ENCODE peak calls at places on chromosomes 5 and 9, in four cellular contexts. One of them, this sample, is unnamed.

GRCh38 chr9:132241840-132242620 is 80.2 kb downstream of the NTNG2 start:
- DNase-seq in NCI-H345: peak; percentile 50
- DNase-seq in non-pigmented ciliary epithelial cell: no peak
- DNase-seq in activated T-cell treated with anti-CD3 and anti-CD28 coated beads, Interleukin-2, amount 50 U/mL, for 4 hours: peak; percentile 44
- DNase-seq in this sample: peak; percentile 41

GRCh38 chr5:132055808-132056609 is 4.4 kb upstream of the IL3 start:
- DNase-seq in NCI-H345: no peak
- DNase-seq in non-pigmented ciliary epithelial cell: no peak
- DNase-seq in activated T-cell treated with anti-CD3 and anti-CD28 coated beads, Interleukin-2, amount 50 U/mL, for 4 hours: peak; percentile 40
- DNase-seq in this sample: no peak

GRCh38 chr9:9670454-9670853 is 942.3 kb downstream of the PTPRD start:
- DNase-seq in NCI-H345: no peak
- DNase-seq in non-pigmented ciliary epithelial cell: no peak
- DNase-seq in activated T-cell treated with anti-CD3 and anti-CD28 coated beads, Interleukin-2, amount 50 U/mL, for 4 hours: no peak
- DNase-seq in this sample: no peak

GRCh38 chr5:153969563-153969895 is 69.2 kb downstream of the FAM114A2 start:
- DNase-seq in NCI-H345: no peak
- DNase-seq in non-pigmented ciliary epithelial cell: no peak
- DNase-seq in activated T-cell treated with anti-CD3 and anti-CD28 coated beads, Interleukin-2, amount 50 U/mL, for 4 hours: no peak
- DNase-seq in this sample: no peak

GRCh38 chr5:61675015-61675692 is 343.1 kb downstream of the ZSWIM6 start:
- DNase-seq in NCI-H345: peak; percentile 13
- DNase-seq in non-pigmented ciliary epithelial cell: no peak
- DNase-seq in activated T-cell treated with anti-CD3 and anti-CD28 coated beads, Interleukin-2, amount 50 U/mL, for 4 hours: no peak
- DNase-seq in this sample: no peak

GRCh38 chr5:62533597-62533996 is 45.0 kb upstream of the LRRC70 start:
- DNase-seq in NCI-H345: no peak
- DNase-seq in non-pigmented ciliary epithelial cell: no peak
- DNase-seq in activated T-cell treated with anti-CD3 and anti-CD28 coated beads, Interleukin-2, amount 50 U/mL, for 4 hours: no peak
- DNase-seq in this sample: no peak

GRCh38 chr9:117480251-117480650 is 65.4 kb upstream of the ASTN2 start:
- DNase-seq in NCI-H345: no peak
- DNase-seq in non-pigmented ciliary epithelial cell: no peak
- DNase-seq in activated T-cell treated with anti-CD3 and anti-CD28 coated beads, Interleukin-2, amount 50 U/mL, for 4 hours: no peak
- DNase-seq in this sample: no peak

GRCh38 chr9:109441296-109441695 is 56.8 kb downstream of the PTPN3 start:
- DNase-seq in NCI-H345: no peak
- DNase-seq in non-pigmented ciliary epithelial cell: no peak
- DNase-seq in activated T-cell treated with anti-CD3 and anti-CD28 coated beads, Interleukin-2, amount 50 U/mL, for 4 hours: no peak
- DNase-seq in this sample: peak; percentile 14

GRCh38 chr5:115309751-115310370 is 13.4 kb upstream of the CCDC112 start:
- DNase-seq in NCI-H345: peak; percentile 22
- DNase-seq in non-pigmented ciliary epithelial cell: no peak
- DNase-seq in activated T-cell treated with anti-CD3 and anti-CD28 coated beads, Interleukin-2, amount 50 U/mL, for 4 hours: no peak
- DNase-seq in this sample: no peak

GRCh38 chr9:87549774-87550173 is 52.1 kb downstream of the DAPK1 start:
- DNase-seq in NCI-H345: no peak
- DNase-seq in non-pigmented ciliary epithelial cell: no peak
- DNase-seq in activated T-cell treated with anti-CD3 and anti-CD28 coated beads, Interleukin-2, amount 50 U/mL, for 4 hours: no peak
- DNase-seq in this sample: no peak

GRCh38 chr9:16387382-16387781 is 483.1 kb downstream of the BNC2 start:
- DNase-seq in NCI-H345: no peak
- DNase-seq in non-pigmented ciliary epithelial cell: no peak
- DNase-seq in activated T-cell treated with anti-CD3 and anti-CD28 coated beads, Interleukin-2, amount 50 U/mL, for 4 hours: no peak
- DNase-seq in this sample: no peak

GRCh38 chr9:120758544-120758943 is 34.7 kb downstream of the FBXW2 start:
- DNase-seq in NCI-H345: no peak
- DNase-seq in non-pigmented ciliary epithelial cell: no peak
- DNase-seq in activated T-cell treated with anti-CD3 and anti-CD28 coated beads, Interleukin-2, amount 50 U/mL, for 4 hours: no peak
- DNase-seq in this sample: no peak

GRCh38 chr5:10647640-10648039 is 83.8 kb downstream of the ANKRD33B start:
- DNase-seq in NCI-H345: no peak
- DNase-seq in non-pigmented ciliary epithelial cell: no peak
- DNase-seq in activated T-cell treated with anti-CD3 and anti-CD28 coated beads, Interleukin-2, amount 50 U/mL, for 4 hours: no peak
- DNase-seq in this sample: no peak

GRCh38 chr9:27247756-27248155 is 49.2 kb downstream of the EQTN start:
- DNase-seq in NCI-H345: no peak
- DNase-seq in non-pigmented ciliary epithelial cell: no peak
- DNase-seq in activated T-cell treated with anti-CD3 and anti-CD28 coated beads, Interleukin-2, amount 50 U/mL, for 4 hours: no peak
- DNase-seq in this sample: peak; percentile 6

GRCh38 chr9:137985637-137986071 is 108.1 kb downstream of the CACNA1B start:
- DNase-seq in NCI-H345: no peak
- DNase-seq in non-pigmented ciliary epithelial cell: no peak
- DNase-seq in activated T-cell treated with anti-CD3 and anti-CD28 coated beads, Interleukin-2, amount 50 U/mL, for 4 hours: no peak
- DNase-seq in this sample: no peak

GRCh38 chr9:34558911-34559615 is 30.5 kb downstream of the CNTFR start:
- DNase-seq in NCI-H345: no peak
- DNase-seq in non-pigmented ciliary epithelial cell: no peak
- DNase-seq in activated T-cell treated with anti-CD3 and anti-CD28 coated beads, Interleukin-2, amount 50 U/mL, for 4 hours: no peak
- DNase-seq in this sample: no peak

GRCh38 chr5:78509884-78510769 is 138.4 kb downstream of the LHFPL2 start:
- DNase-seq in NCI-H345: peak; percentile 45
- DNase-seq in non-pigmented ciliary epithelial cell: no peak
- DNase-seq in activated T-cell treated with anti-CD3 and anti-CD28 coated beads, Interleukin-2, amount 50 U/mL, for 4 hours: peak; percentile 6
- DNase-seq in this sample: peak; percentile 74

GRCh38 chr5:64165500-64166200 is at the start of gene RNF180:
- DNase-seq in NCI-H345: peak; percentile 33
- DNase-seq in non-pigmented ciliary epithelial cell: no peak
- DNase-seq in activated T-cell treated with anti-CD3 and anti-CD28 coated beads, Interleukin-2, amount 50 U/mL, for 4 hours: no peak
- DNase-seq in this sample: no peak

GRCh38 chr5:180315762-180316212 is 23.9 kb upstream of the MAPK9 start:
- DNase-seq in NCI-H345: peak; percentile 65
- DNase-seq in non-pigmented ciliary epithelial cell: no peak
- DNase-seq in activated T-cell treated with anti-CD3 and anti-CD28 coated beads, Interleukin-2, amount 50 U/mL, for 4 hours: peak; percentile 77
- DNase-seq in this sample: peak; percentile 72

GRCh38 chr5:179696605-179697004 is 2.2 kb upstream of the CANX start:
- DNase-seq in NCI-H345: no peak
- DNase-seq in non-pigmented ciliary epithelial cell: no peak
- DNase-seq in activated T-cell treated with anti-CD3 and anti-CD28 coated beads, Interleukin-2, amount 50 U/mL, for 4 hours: no peak
- DNase-seq in this sample: no peak

GRCh38 chr9:80146466-80146865 is 574.7 kb downstream of the TLE4 start:
- DNase-seq in NCI-H345: no peak
- DNase-seq in non-pigmented ciliary epithelial cell: no peak
- DNase-seq in activated T-cell treated with anti-CD3 and anti-CD28 coated beads, Interleukin-2, amount 50 U/mL, for 4 hours: no peak
- DNase-seq in this sample: no peak

GRCh38 chr5:132820162-132820754 is 7.2 kb downstream of the SOWAHA start:
- DNase-seq in NCI-H345: peak; percentile 81
- DNase-seq in non-pigmented ciliary epithelial cell: peak; percentile 62
- DNase-seq in activated T-cell treated with anti-CD3 and anti-CD28 coated beads, Interleukin-2, amount 50 U/mL, for 4 hours: peak; percentile 88
- DNase-seq in this sample: peak; percentile 84

GRCh38 chr9:104074876-104075275 is 19.2 kb upstream of the SMC2 start:
- DNase-seq in NCI-H345: no peak
- DNase-seq in non-pigmented ciliary epithelial cell: peak; percentile 66
- DNase-seq in activated T-cell treated with anti-CD3 and anti-CD28 coated beads, Interleukin-2, amount 50 U/mL, for 4 hours: no peak
- DNase-seq in this sample: no peak

GRCh38 chr9:74711371-74711770 is 176.3 kb downstream of the TRPM6 start:
- DNase-seq in NCI-H345: no peak
- DNase-seq in non-pigmented ciliary epithelial cell: no peak
- DNase-seq in activated T-cell treated with anti-CD3 and anti-CD28 coated beads, Interleukin-2, amount 50 U/mL, for 4 hours: no peak
- DNase-seq in this sample: no peak

GRCh38 chr5:126376443-126376842 is 46.8 kb upstream of the GRAMD2B start:
- DNase-seq in NCI-H345: no peak
- DNase-seq in non-pigmented ciliary epithelial cell: no peak
- DNase-seq in activated T-cell treated with anti-CD3 and anti-CD28 coated beads, Interleukin-2, amount 50 U/mL, for 4 hours: no peak
- DNase-seq in this sample: no peak

GRCh38 chr5:1752881-1753280 is 46.8 kb downstream of the MRPL36 start:
- DNase-seq in NCI-H345: no peak
- DNase-seq in non-pigmented ciliary epithelial cell: no peak
- DNase-seq in activated T-cell treated with anti-CD3 and anti-CD28 coated beads, Interleukin-2, amount 50 U/mL, for 4 hours: no peak
- DNase-seq in this sample: no peak

GRCh38 chr5:143887302-143887638 is 75.3 kb downstream of the HMHB1 start:
- DNase-seq in NCI-H345: peak; percentile 89
- DNase-seq in non-pigmented ciliary epithelial cell: no peak
- DNase-seq in activated T-cell treated with anti-CD3 and anti-CD28 coated beads, Interleukin-2, amount 50 U/mL, for 4 hours: no peak
- DNase-seq in this sample: no peak

GRCh38 chr9:93216072-93216364 is 32.1 kb downstream of the WNK2 start:
- DNase-seq in NCI-H345: no peak
- DNase-seq in non-pigmented ciliary epithelial cell: no peak
- DNase-seq in activated T-cell treated with anti-CD3 and anti-CD28 coated beads, Interleukin-2, amount 50 U/mL, for 4 hours: no peak
- DNase-seq in this sample: no peak

This sample was measured in K562.